ENCODE peak calls at places on chromosomes 4 and X, in four cellular contexts. One of them, this sample, is unnamed.

GRCh38 chr4:108762559-108763225 is at the start of gene ETNPPL:
- DNase-seq in cardiac muscle cell: peak
- DNase-seq in cardiac fibroblast: peak
- DNase-seq in BE2C: peak
- DNase-seq in this sample: peak

GRCh38 chr4:26806331-26806730 is 54.3 kb upstream of the STIM2 start:
- DNase-seq in cardiac muscle cell: no peak
- DNase-seq in cardiac fibroblast: no peak
- DNase-seq in BE2C: no peak
- DNase-seq in this sample: peak

GRCh38 chrX:12441376-12442128 is 303.3 kb downstream of the FRMPD4 start:
- DNase-seq in cardiac muscle cell: peak
- DNase-seq in cardiac fibroblast: peak
- DNase-seq in BE2C: no peak
- DNase-seq in this sample: peak

GRCh38 chrX:14095702-14096101 is 66.0 kb upstream of the GEMIN8 start:
- DNase-seq in cardiac muscle cell: peak
- DNase-seq in cardiac fibroblast: peak
- DNase-seq in BE2C: peak
- DNase-seq in this sample: peak

GRCh38 chrX:71366674-71367256 is 608 bp downstream of the TAF1 start:
- DNase-seq in cardiac muscle cell: peak
- DNase-seq in cardiac fibroblast: peak
- DNase-seq in BE2C: peak
- DNase-seq in this sample: peak

GRCh38 chr4:124097447-124097846 is 615.1 kb downstream of the ANKRD50 start:
- DNase-seq in cardiac muscle cell: no peak
- DNase-seq in cardiac fibroblast: peak
- DNase-seq in BE2C: no peak
- DNase-seq in this sample: peak

GRCh38 chr4:2469192-2469984 is 482 bp downstream of the RNF4 start:
- DNase-seq in cardiac muscle cell: peak
- DNase-seq in cardiac fibroblast: peak
- DNase-seq in BE2C: peak
- DNase-seq in this sample: peak

GRCh38 chrX:153582896-153583295 is 16.0 kb downstream of the CCNQ start:
- DNase-seq in cardiac muscle cell: peak
- DNase-seq in cardiac fibroblast: peak
- DNase-seq in BE2C: peak
- DNase-seq in this sample: no peak

GRCh38 chr4:155433636-155434360 is 57.0 kb upstream of the MAP9 start:
- DNase-seq in cardiac muscle cell: peak
- DNase-seq in cardiac fibroblast: peak
- DNase-seq in BE2C: no peak
- DNase-seq in this sample: peak

GRCh38 chrX:13177921-13178320 is 133.5 kb upstream of the FAM9C start:
- DNase-seq in cardiac muscle cell: no peak
- DNase-seq in cardiac fibroblast: no peak
- DNase-seq in BE2C: no peak
- DNase-seq in this sample: no peak

GRCh38 chrX:152833378-152833777 is 2.5 kb downstream of the NSDHL start:
- DNase-seq in cardiac muscle cell: no peak
- DNase-seq in cardiac fibroblast: no peak
- DNase-seq in BE2C: no peak
- DNase-seq in this sample: no peak

GRCh38 chr4:129323630-129324029 is 227.7 kb downstream of the C4orf33 start:
- DNase-seq in cardiac muscle cell: no peak
- DNase-seq in cardiac fibroblast: no peak
- DNase-seq in BE2C: no peak
- DNase-seq in this sample: no peak

GRCh38 chr4:4761128-4761991 is 98.1 kb upstream of the MSX1 start:
- DNase-seq in cardiac muscle cell: peak
- DNase-seq in cardiac fibroblast: no peak
- DNase-seq in BE2C: no peak
- DNase-seq in this sample: no peak

GRCh38 chr4:80155286-80155982 is 41.9 kb upstream of the PRDM8 start:
- DNase-seq in cardiac muscle cell: no peak
- DNase-seq in cardiac fibroblast: peak
- DNase-seq in BE2C: no peak
- DNase-seq in this sample: no peak

GRCh38 chr4:187108846-187109245 is 385.2 kb upstream of the FAT1 start:
- DNase-seq in cardiac muscle cell: no peak
- DNase-seq in cardiac fibroblast: no peak
- DNase-seq in BE2C: no peak
- DNase-seq in this sample: no peak

GRCh38 chr4:185399466-185399865 is 2.8 kb downstream of the ANKRD37 start:
- DNase-seq in cardiac muscle cell: no peak
- DNase-seq in cardiac fibroblast: no peak
- DNase-seq in BE2C: no peak
- DNase-seq in this sample: no peak

GRCh38 chr4:152536545-152537182 is 772 bp upstream of the FBXW7 start:
- DNase-seq in cardiac muscle cell: peak
- DNase-seq in cardiac fibroblast: peak
- DNase-seq in BE2C: no peak
- DNase-seq in this sample: peak

GRCh38 chr4:179927473-179927872 is 2315.7 kb upstream of the TENM3 start:
- DNase-seq in cardiac muscle cell: no peak
- DNase-seq in cardiac fibroblast: no peak
- DNase-seq in BE2C: no peak
- DNase-seq in this sample: no peak

GRCh38 chr4:123672987-123673386 is 276.4 kb downstream of the SPRY1 start:
- DNase-seq in cardiac muscle cell: peak
- DNase-seq in cardiac fibroblast: peak
- DNase-seq in BE2C: no peak
- DNase-seq in this sample: peak

GRCh38 chrX:15301924-15302323 is 13.5 kb downstream of the ASB11 start:
- DNase-seq in cardiac muscle cell: peak
- DNase-seq in cardiac fibroblast: peak
- DNase-seq in BE2C: no peak
- DNase-seq in this sample: peak

GRCh38 chr4:155025762-155026457 is 182.5 kb upstream of the NPY2R start:
- DNase-seq in cardiac muscle cell: peak
- DNase-seq in cardiac fibroblast: peak
- DNase-seq in BE2C: peak
- DNase-seq in this sample: peak

GRCh38 chr4:170089274-170089742 is 448 bp downstream of the AADAT start:
- DNase-seq in cardiac muscle cell: peak
- DNase-seq in cardiac fibroblast: peak
- DNase-seq in BE2C: peak
- DNase-seq in this sample: peak

GRCh38 chr4:142656178-142656577 is 189.9 kb downstream of the INPP4B start:
- DNase-seq in cardiac muscle cell: peak
- DNase-seq in cardiac fibroblast: peak
- DNase-seq in BE2C: no peak
- DNase-seq in this sample: peak

GRCh38 chr4:83370640-83370906 is 35.9 kb upstream of the HPSE start:
- DNase-seq in cardiac muscle cell: no peak
- DNase-seq in cardiac fibroblast: peak
- DNase-seq in BE2C: no peak
- DNase-seq in this sample: peak

GRCh38 chrX:148958896-148959295 is 458.5 kb downstream of the AFF2 start:
- DNase-seq in cardiac muscle cell: no peak
- DNase-seq in cardiac fibroblast: peak
- DNase-seq in BE2C: no peak
- DNase-seq in this sample: no peak

GRCh38 chrX:43881410-43882293 is 598 bp downstream of the MAOB start:
- DNase-seq in cardiac muscle cell: no peak
- DNase-seq in cardiac fibroblast: peak
- DNase-seq in BE2C: no peak
- DNase-seq in this sample: no peak
- H3K4me3 ChIP-seq in cardiac muscle cell: peak
- H3K4me3 ChIP-seq in cardiac fibroblast: no peak
- H3K4me3 ChIP-seq in BE2C: no peak
- H3K4me3 ChIP-seq in this sample: no peak

GRCh38 chr4:139686988-139687387 is 21.4 kb downstream of the MGST2 start:
- DNase-seq in cardiac muscle cell: no peak
- DNase-seq in cardiac fibroblast: no peak
- DNase-seq in BE2C: no peak
- DNase-seq in this sample: no peak

GRCh38 chr4:139696491-139696890 is 30.9 kb downstream of the MGST2 start:
- DNase-seq in cardiac muscle cell: no peak
- DNase-seq in cardiac fibroblast: no peak
- DNase-seq in BE2C: no peak
- DNase-seq in this sample: no peak

GRCh38 chr4:139689093-139689722 is 23.6 kb downstream of the MGST2 start:
- DNase-seq in cardiac muscle cell: no peak
- DNase-seq in cardiac fibroblast: peak
- DNase-seq in BE2C: no peak
- DNase-seq in this sample: no peak

GRCh38 chr4:139694522-139694921 is 28.9 kb downstream of the MGST2 start:
- DNase-seq in cardiac muscle cell: no peak
- DNase-seq in cardiac fibroblast: no peak
- DNase-seq in BE2C: no peak
- DNase-seq in this sample: no peak

GRCh38 chr4:139692300-139693012 is 26.8 kb downstream of the MGST2 start:
- DNase-seq in cardiac muscle cell: no peak
- DNase-seq in cardiac fibroblast: no peak
- DNase-seq in BE2C: peak
- DNase-seq in this sample: no peak
- TF ChIP-seq CTCF in cardiac muscle cell: peak
- TF ChIP-seq CTCF in cardiac fibroblast: peak
- TF ChIP-seq CTCF in BE2C: peak
- TF ChIP-seq CTCF in this sample: no peak

DNA sequence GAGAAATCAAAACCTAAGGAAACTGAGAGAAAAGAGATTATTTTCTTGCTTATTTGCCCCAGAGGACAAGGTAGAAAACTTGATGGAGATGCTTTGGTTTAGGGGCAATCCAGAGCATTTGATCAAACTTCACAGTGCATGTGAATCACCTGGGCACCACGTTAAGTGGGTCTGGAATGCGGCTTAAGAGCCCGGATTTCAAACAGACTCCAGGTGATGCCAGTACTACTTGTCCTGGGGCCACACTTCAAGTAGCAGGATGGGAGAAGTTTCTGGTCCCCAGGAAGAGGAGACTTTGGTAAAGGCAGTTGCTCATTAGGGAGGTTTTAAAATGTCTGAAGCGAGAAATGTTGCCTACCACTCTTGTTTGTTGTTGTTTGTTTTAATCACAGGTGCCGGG is 51.8 kb downstream of the PHOX2B start:
- DNase-seq in cardiac muscle cell: no peak
- DNase-seq in cardiac fibroblast: no peak
- DNase-seq in BE2C: no peak
- DNase-seq in this sample: no peak
- H3K4me3 ChIP-seq in cardiac muscle cell: no peak
- H3K4me3 ChIP-seq in cardiac fibroblast: no peak
- H3K4me3 ChIP-seq in BE2C: no peak
- H3K4me3 ChIP-seq in this sample: no peak

GRCh38 chr4:121510260-121510942 is 129.6 kb upstream of the QRFPR start:
- DNase-seq in cardiac muscle cell: no peak
- DNase-seq in cardiac fibroblast: no peak
- DNase-seq in BE2C: no peak
- DNase-seq in this sample: no peak

GRCh38 chr4:121519236-121519838 is 138.5 kb upstream of the QRFPR start:
- DNase-seq in cardiac muscle cell: no peak
- DNase-seq in cardiac fibroblast: no peak
- DNase-seq in BE2C: no peak
- DNase-seq in this sample: no peak

GRCh38 chr4:121514443-121514842 is 133.6 kb upstream of the QRFPR start:
- DNase-seq in cardiac muscle cell: no peak
- DNase-seq in cardiac fibroblast: no peak
- DNase-seq in BE2C: no peak
- DNase-seq in this sample: no peak
- TF ChIP-seq CTCF in cardiac muscle cell: no peak
- TF ChIP-seq CTCF in cardiac fibroblast: no peak
- TF ChIP-seq CTCF in BE2C: no peak
- TF ChIP-seq CTCF in this sample: no peak

This sample was measured in foreskin fibroblast.